ENCODE peak calls at places on chromosomes 4 and X, in nine cellular contexts. W, X, H, L, R, F, Z, B and T are unnamed samples.

GRCh38 chr4:45931151-45931550 is 192.7 kb downstream of the GABRG1 start:
- DNase-seq in R (no peak), H (peak), F (no peak), Z (no peak), W (no peak), X (no peak), L (no peak), B (no peak), T (no peak)

GRCh38 chr4:16991455-16991854 is 93.0 kb upstream of the LDB2 start:
- DNase-seq in H (no peak), X (no peak), L (no peak), W (no peak), B (no peak), Z (no peak), R (no peak), F (no peak), T (no peak)

GRCh38 chrX:40012800-40013682 is 84.7 kb downstream of the BCOR start:
- DNase-seq in W (no peak), F (no peak), B (peak), Z (peak), R (peak), X (peak), H (peak), L (peak), T (no peak)

GRCh38 chrX:128781506-128781905 is 729.3 kb upstream of the ACTRT1 start:
- DNase-seq in X (peak), L (peak), F (no peak), W (peak), R (peak), H (peak), B (no peak), Z (no peak), T (peak)

GRCh38 chr4:135316266-135316779 is 1114.7 kb upstream of the PABPC4L start:
- DNase-seq in X (no peak), B (peak), H (peak), F (no peak), W (no peak), L (no peak), R (no peak), Z (no peak), T (no peak)

GRCh38 chr4:118994030-118994429 is 105.4 kb downstream of the SYNPO2 start:
- DNase-seq in H (no peak), Z (no peak), X (no peak), W (no peak), R (peak), L (no peak), B (no peak), F (no peak), T (peak)

GRCh38 chr4:6278801-6279197 is 9.1 kb downstream of the WFS1 start:
- DNase-seq in W (no peak), Z (no peak), F (no peak), H (no peak), R (peak), X (no peak), L (no peak), B (no peak), T (no peak)

GRCh38 chrX:151458824-151459223 is 61.8 kb downstream of the VMA21 start:
- DNase-seq in W (no peak), X (no peak), B (no peak), F (no peak), Z (no peak), R (no peak), L (no peak), H (no peak), T (no peak)

GRCh38 chrX:18354369-18355329 is at the start of gene SCML2:
- DNase-seq in L (peak), R (peak), W (peak), B (peak), Z (peak), F (peak), X (peak), H (peak), T (peak)

GRCh38 chr4:48190839-48191238 is 56.8 kb upstream of the TXK start:
- DNase-seq in F (no peak), B (no peak), Z (no peak), R (no peak), L (no peak), H (no peak), X (no peak), W (no peak), T (no peak)

GRCh38 chr4:55947912-55948725 is 626 bp upstream of the CEP135 start:
- DNase-seq in Z (peak), F (no peak), L (peak), R (peak), X (no peak), H (peak), B (no peak), W (no peak), T (peak)

GRCh38 chr4:105859233-105859632 is 36.0 kb upstream of the NPNT start:
- DNase-seq in X (no peak), F (no peak), R (no peak), L (no peak), B (no peak), W (no peak), H (peak), Z (no peak), T (no peak)

GRCh38 chr4:153618831-153619230 is 65.2 kb upstream of the TLR2 start:
- DNase-seq in H (peak), W (no peak), F (no peak), X (peak), Z (no peak), R (no peak), B (no peak), L (no peak), T (no peak)

GRCh38 chr4:153399358-153399757 is 54.9 kb downstream of the MND1 start:
- DNase-seq in X (no peak), L (no peak), B (no peak), W (no peak), Z (no peak), F (no peak), R (no peak), H (no peak), T (no peak)

GRCh38 chr4:86096373-86096772 is 263.5 kb downstream of the MAPK10 start:
- DNase-seq in X (no peak), L (no peak), R (no peak), F (no peak), Z (no peak), H (no peak), W (no peak), B (no peak), T (no peak)

GRCh38 chr4:158164849-158165248 is 8.0 kb downstream of the GASK1B start:
- DNase-seq in W (no peak), Z (no peak), B (no peak), X (no peak), H (no peak), R (no peak), L (no peak), F (no peak), T (no peak)

GRCh38 chrX:72536542-72536941 is 36.1 kb downstream of the HDAC8 start:
- DNase-seq in L (no peak), F (no peak), Z (no peak), H (no peak), B (no peak), R (no peak), W (peak), X (no peak), T (peak)

GRCh38 chr4:94678896-94679295 is 78.9 kb upstream of the BMPR1B start:
- DNase-seq in H (peak), B (no peak), R (no peak), F (no peak), X (no peak), Z (no peak), L (no peak), W (no peak), T (no peak)

GRCh38 chr4:2261110-2261852 is 628 bp downstream of the MXD4 start:
- DNase-seq in H (peak), F (peak), R (peak), X (peak), W (no peak), Z (peak), L (peak), B (peak), T (no peak)

GRCh38 chr4:7750508-7750907 is 189.2 kb downstream of the AFAP1 start:
- DNase-seq in X (no peak), W (no peak), L (no peak), Z (no peak), H (no peak), R (no peak), B (no peak), F (no peak), T (no peak)

GRCh38 chr4:168924648-168925047 is 85.4 kb downstream of the CBR4 start:
- DNase-seq in Z (no peak), R (no peak), H (no peak), W (no peak), L (no peak), X (no peak), B (no peak), F (no peak), T (no peak)

GRCh38 chr4:146255874-146256273 is 41.5 kb downstream of the REELD1 start:
- DNase-seq in F (no peak), B (no peak), W (no peak), L (no peak), Z (no peak), H (peak), R (no peak), X (no peak), T (no peak)

GRCh38 chr4:27094785-27095184 is 234.1 kb downstream of the STIM2 start:
- DNase-seq in R (no peak), L (no peak), H (no peak), Z (no peak), B (no peak), F (no peak), X (no peak), W (no peak), T (no peak)

GRCh38 chrX:49220100-49220499 is 13.0 kb downstream of the CACNA1F start:
- DNase-seq in X (no peak), Z (no peak), F (no peak), L (no peak), H (no peak), W (no peak), R (no peak), B (no peak), T (no peak)